ENCODE peak calls at places on chromosomes 13 and 19, in eight cellular contexts. L is AG09319; Y is caudate nucleus; D is T-helper 2 cell; T is iris pigment epithelial cell; M is stimulated activated CD4-positive, alpha-beta T cell treated with anti-CD3 and anti-CD28 coated beads, Interleukin-4, amount 100 ng/mL, for 24 hours; J is activated CD4-positive, alpha-beta T cell treated with anti-CD3 and anti-CD28 coated beads, Interleukin-2, amount 50 U/mL, for 1 hour; S is GM04504. C is an unnamed sample.

GRCh38 chr13:102642475-102642874 is 45.7 kb downstream of the TPP2 start:
- DNase-seq in L (no peak), T (peak), J (no peak), M (no peak), S (no peak), Y (peak), D (no peak), C (no peak)

GRCh38 chr19:5643060-5643459 is 20.2 kb downstream of the SAFB start:
- DNase-seq in M (no peak), L (no peak), J (no peak), Y (no peak), T (no peak), D (no peak), S (no peak), C (no peak)

GRCh38 chr13:21616880-21617279 is 12.9 kb upstream of the MICU2 start:
- DNase-seq in T (no peak), S (no peak), L (no peak), Y (no peak), D (no peak), J (no peak), M (no peak), C (no peak)

GRCh38 chr13:33228645-33229445 is 56.7 kb downstream of the STARD13 start:
- DNase-seq in L (peak), M (peak), Y (no peak), T (peak), D (peak), S (peak), J (no peak), C (no peak)

GRCh38 chr19:4776436-4777205 is 14.9 kb upstream of the FEM1A start:
- DNase-seq in D (no peak), M (no peak), L (no peak), J (no peak), Y (no peak), S (no peak), T (no peak), C (no peak)

GRCh38 chr13:114044486-114044885 is 70.6 kb upstream of the C13orf46 start:
- DNase-seq in S (peak), M (no peak), T (peak), D (no peak), Y (no peak), J (no peak), L (no peak), C (no peak)

GRCh38 chr19:50516859-50517703 is 3.4 kb upstream of the ASPDH start:
- DNase-seq in J (no peak), D (no peak), Y (no peak), L (no peak), T (no peak), S (no peak), M (no peak), C (no peak)

GRCh38 chr19:3073931-3074595 is 11.8 kb upstream of the TLE5 start:
- DNase-seq in M (no peak), S (no peak), Y (no peak), L (no peak), T (peak), D (no peak), J (no peak), C (no peak)

GRCh38 chr13:51639171-51639570 is 54.9 kb downstream of the WDFY2 start:
- DNase-seq in S (no peak), Y (no peak), M (no peak), T (no peak), J (no peak), L (no peak), D (no peak), C (no peak)

GRCh38 chr13:106649495-106649894 is 81.6 kb upstream of the ARGLU1 start:
- DNase-seq in L (no peak), M (no peak), S (no peak), Y (no peak), T (peak), J (no peak), D (no peak), C (no peak)

GRCh38 chr13:107205318-107206112 is 637.6 kb upstream of the ARGLU1 start:
- DNase-seq in Y (peak), J (peak), T (peak), D (no peak), M (peak), L (no peak), S (no peak), C (peak)

GRCh38 chr19:16319466-16319865 is 5.2 kb upstream of the KLF2 start:
- DNase-seq in S (no peak), J (peak), D (peak), Y (no peak), T (no peak), L (no peak), M (no peak), C (no peak)

GRCh38 chr19:46610851-46611770 is 10.0 kb downstream of the CALM3 start:
- DNase-seq in M (peak), Y (no peak), D (no peak), L (no peak), T (peak), S (no peak), J (no peak), C (no peak)

GRCh38 chr19:18152444-18152816 is 533 bp upstream of the PIK3R2 start:
- DNase-seq in Y (peak), D (peak), T (peak), L (peak), S (peak), M (peak), J (peak), C (peak)